ENCODE peak calls at places on chromosomes 7 and 10, in five cellular contexts. One of them, this sample, is unnamed.

GRCh38 chr7:108143658-108144420 is 13.7 kb upstream of the LAMB4 start:
- DNase-seq in neuronal stem cell: no peak
- DNase-seq in H1: no peak
- DNase-seq in mesenchymal stem cell: no peak
- DNase-seq in trophoblast cell: no peak
- DNase-seq in this sample: no peak

GRCh38 chr10:94279835-94280709 is 82.7 kb downstream of the NOC3L start:
- DNase-seq in neuronal stem cell: peak
- DNase-seq in H1: peak
- DNase-seq in mesenchymal stem cell: peak
- DNase-seq in trophoblast cell: peak
- DNase-seq in this sample: peak

GRCh38 chr10:7810443-7810842 is 7.9 kb upstream of the TAF3 start:
- DNase-seq in neuronal stem cell: no peak
- DNase-seq in H1: no peak
- DNase-seq in mesenchymal stem cell: no peak
- DNase-seq in trophoblast cell: no peak
- DNase-seq in this sample: no peak

GRCh38 chr7:31747553-31747952 is 60.5 kb downstream of the PPP1R17 start:
- DNase-seq in neuronal stem cell: no peak
- DNase-seq in H1: no peak
- DNase-seq in mesenchymal stem cell: no peak
- DNase-seq in trophoblast cell: no peak
- DNase-seq in this sample: no peak

GRCh38 chr10:94631077-94631476 is 52.5 kb upstream of the CYP2C18 start:
- DNase-seq in neuronal stem cell: no peak
- DNase-seq in H1: no peak
- DNase-seq in mesenchymal stem cell: no peak
- DNase-seq in trophoblast cell: no peak
- DNase-seq in this sample: no peak

GRCh38 chr7:100882201-100882600 is 7.3 kb downstream of the SRRT start:
- DNase-seq in neuronal stem cell: no peak
- DNase-seq in H1: no peak
- DNase-seq in mesenchymal stem cell: no peak
- DNase-seq in trophoblast cell: no peak
- DNase-seq in this sample: no peak

GRCh38 chr10:112265745-112266144 is 17.5 kb upstream of the TECTB start:
- DNase-seq in neuronal stem cell: no peak
- DNase-seq in H1: no peak
- DNase-seq in mesenchymal stem cell: no peak
- DNase-seq in trophoblast cell: no peak
- DNase-seq in this sample: peak

GRCh38 chr10:80443531-80443974 is 10.6 kb upstream of the TSPAN14 start:
- DNase-seq in neuronal stem cell: no peak
- DNase-seq in H1: no peak
- DNase-seq in mesenchymal stem cell: peak
- DNase-seq in trophoblast cell: peak
- DNase-seq in this sample: no peak

GRCh38 chr10:125377368-125377767 is 217.0 kb upstream of the CTBP2 start:
- DNase-seq in neuronal stem cell: no peak
- DNase-seq in H1: no peak
- DNase-seq in mesenchymal stem cell: no peak
- DNase-seq in trophoblast cell: no peak
- DNase-seq in this sample: no peak

GRCh38 chr10:36608866-36609265 is 516.5 kb upstream of the ANKRD30A start:
- DNase-seq in neuronal stem cell: no peak
- DNase-seq in H1: no peak
- DNase-seq in mesenchymal stem cell: peak
- DNase-seq in trophoblast cell: no peak
- DNase-seq in this sample: peak

GRCh38 chr7:128856001-128856718 is 6.5 kb upstream of the ATP6V1F start:
- DNase-seq in neuronal stem cell: no peak
- DNase-seq in H1: no peak
- DNase-seq in mesenchymal stem cell: no peak
- DNase-seq in trophoblast cell: no peak
- DNase-seq in this sample: no peak

GRCh38 chr10:117198088-117198487 is 799 bp downstream of the KCNK18 start:
- DNase-seq in neuronal stem cell: no peak
- DNase-seq in H1: no peak
- DNase-seq in mesenchymal stem cell: no peak
- DNase-seq in trophoblast cell: no peak
- DNase-seq in this sample: no peak

GRCh38 chr7:140640060-140640611 is 477 bp downstream of the DENND2A start:
- DNase-seq in neuronal stem cell: no peak
- DNase-seq in H1: peak
- DNase-seq in mesenchymal stem cell: peak
- DNase-seq in trophoblast cell: no peak
- DNase-seq in this sample: peak

GRCh38 chr10:75016290-75016689 is 95.2 kb upstream of the SAMD8 start:
- DNase-seq in neuronal stem cell: no peak
- DNase-seq in H1: no peak
- DNase-seq in mesenchymal stem cell: no peak
- DNase-seq in trophoblast cell: no peak
- DNase-seq in this sample: no peak

GRCh38 chr10:13571541-13571940 is 15.2 kb upstream of the PRPF18 start:
- DNase-seq in neuronal stem cell: no peak
- DNase-seq in H1: no peak
- DNase-seq in mesenchymal stem cell: no peak
- DNase-seq in trophoblast cell: no peak
- DNase-seq in this sample: no peak

GRCh38 chr7:157306836-157307533 is 29.8 kb upstream of the DNAJB6 start:
- DNase-seq in neuronal stem cell: no peak
- DNase-seq in H1: no peak
- DNase-seq in mesenchymal stem cell: no peak
- DNase-seq in trophoblast cell: peak
- DNase-seq in this sample: no peak

GRCh38 chr10:65394898-65395297 is 1530.9 kb upstream of the LRRTM3 start:
- DNase-seq in neuronal stem cell: no peak
- DNase-seq in H1: no peak
- DNase-seq in mesenchymal stem cell: peak
- DNase-seq in trophoblast cell: no peak
- DNase-seq in this sample: no peak

GRCh38 chr7:9711259-9711658 is 1262.4 kb upstream of the PHF14 start:
- DNase-seq in neuronal stem cell: no peak
- DNase-seq in H1: no peak
- DNase-seq in mesenchymal stem cell: no peak
- DNase-seq in trophoblast cell: no peak
- DNase-seq in this sample: no peak

GRCh38 chr7:128041203-128041602 is 10.0 kb upstream of the LRRC4 start:
- DNase-seq in neuronal stem cell: no peak
- DNase-seq in H1: no peak
- DNase-seq in mesenchymal stem cell: peak
- DNase-seq in trophoblast cell: no peak
- DNase-seq in this sample: peak

GRCh38 chr7:139078399-139078798 is 31.1 kb downstream of the ZC3HAV1 start:
- DNase-seq in neuronal stem cell: no peak
- DNase-seq in H1: no peak
- DNase-seq in mesenchymal stem cell: peak
- DNase-seq in trophoblast cell: no peak
- DNase-seq in this sample: peak

GRCh38 chr7:142454862-142455261 is 197.0 kb upstream of the PRSS58 start:
- DNase-seq in neuronal stem cell: no peak
- DNase-seq in H1: no peak
- DNase-seq in mesenchymal stem cell: no peak
- DNase-seq in trophoblast cell: no peak
- DNase-seq in this sample: no peak

GRCh38 chr7:128030999-128031681 is at the start of gene LRRC4:
- DNase-seq in neuronal stem cell: peak
- DNase-seq in H1: no peak
- DNase-seq in mesenchymal stem cell: peak
- DNase-seq in trophoblast cell: no peak
- DNase-seq in this sample: peak

GRCh38 chr10:63603709-63604445 is 82.7 kb downstream of the REEP3 start:
- DNase-seq in neuronal stem cell: no peak
- DNase-seq in H1: no peak
- DNase-seq in mesenchymal stem cell: peak
- DNase-seq in trophoblast cell: no peak
- DNase-seq in this sample: peak

GRCh38 chr10:124152139-124152780 is 58.9 kb upstream of the CHST15 start:
- DNase-seq in neuronal stem cell: no peak
- DNase-seq in H1: no peak
- DNase-seq in mesenchymal stem cell: peak
- DNase-seq in trophoblast cell: peak
- DNase-seq in this sample: peak

GRCh38 chr7:46524350-46524749 is 603.3 kb upstream of the IGFBP3 start:
- DNase-seq in neuronal stem cell: no peak
- DNase-seq in H1: no peak
- DNase-seq in mesenchymal stem cell: no peak
- DNase-seq in trophoblast cell: no peak
- DNase-seq in this sample: peak

GRCh38 chr10:72336259-72337038 is 18.3 kb downstream of the DNAJB12 start:
- DNase-seq in neuronal stem cell: no peak
- DNase-seq in H1: no peak
- DNase-seq in mesenchymal stem cell: no peak
- DNase-seq in trophoblast cell: no peak
- DNase-seq in this sample: no peak

DNA sequence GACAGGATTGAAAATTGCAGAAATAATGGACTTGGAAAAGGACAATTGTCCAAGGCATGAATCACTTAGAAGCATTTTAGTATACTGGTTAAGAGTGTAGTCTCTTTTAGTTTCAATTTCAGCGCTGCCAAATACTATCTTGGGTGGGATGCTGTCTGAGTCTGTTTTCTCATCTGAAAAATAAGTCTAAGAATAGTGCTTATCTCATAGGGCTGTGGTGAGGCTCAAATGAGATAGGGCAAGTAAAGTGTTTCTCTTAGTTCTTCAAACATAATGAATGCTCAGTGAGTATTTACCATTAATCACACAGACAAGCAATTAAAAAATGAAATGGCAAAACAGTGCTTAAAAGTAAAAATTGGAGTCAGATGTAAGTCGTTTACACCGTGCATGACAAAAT is 45.9 kb upstream of the C1GALT1 start:
- DNase-seq in neuronal stem cell: no peak
- DNase-seq in H1: no peak
- DNase-seq in mesenchymal stem cell: peak
- DNase-seq in trophoblast cell: no peak
- DNase-seq in this sample: no peak
- H3K4me3 ChIP-seq in neuronal stem cell: no peak
- H3K4me3 ChIP-seq in H1: no peak
- H3K4me3 ChIP-seq in mesenchymal stem cell: no peak
- H3K4me3 ChIP-seq in trophoblast cell: no peak
- H3K4me3 ChIP-seq in this sample: no peak

DNA sequence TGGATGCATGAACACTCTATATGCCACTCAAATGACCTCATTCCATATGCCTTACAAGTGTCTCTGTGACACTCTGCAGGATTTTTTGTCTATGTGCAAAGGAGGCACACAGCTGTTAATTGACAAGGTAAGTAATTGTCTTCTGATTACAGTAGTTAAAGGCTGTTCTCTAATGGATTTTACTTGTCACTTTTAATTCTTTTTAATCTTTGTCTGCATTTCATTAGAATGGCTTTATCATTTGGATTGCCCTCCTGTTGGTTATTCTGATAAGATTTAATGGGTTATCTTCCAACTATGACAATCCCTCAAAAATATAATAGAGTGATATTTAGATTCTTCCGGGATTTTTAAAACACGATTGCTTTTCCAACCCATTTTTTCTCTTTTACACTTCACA is 290.0 kb upstream of the TEX47 start:
- DNase-seq in neuronal stem cell: no peak
- DNase-seq in H1: no peak
- DNase-seq in mesenchymal stem cell: no peak
- DNase-seq in trophoblast cell: no peak
- DNase-seq in this sample: no peak
- H2BK120ac ChIP-seq in neuronal stem cell: no peak
- H2BK120ac ChIP-seq in H1: no peak
- H2BK120ac ChIP-seq in mesenchymal stem cell: no peak
- H2BK120ac ChIP-seq in trophoblast cell: no peak
- H2BK120ac ChIP-seq in this sample: no peak

GRCh38 chr7:2711895-2712675 is 24.1 kb downstream of the AMZ1 start:
- DNase-seq in neuronal stem cell: no peak
- DNase-seq in H1: no peak
- DNase-seq in mesenchymal stem cell: no peak
- DNase-seq in trophoblast cell: no peak
- DNase-seq in this sample: no peak

GRCh38 chr7:2710901-2711551 is 23.0 kb downstream of the AMZ1 start:
- DNase-seq in neuronal stem cell: no peak
- DNase-seq in H1: no peak
- DNase-seq in mesenchymal stem cell: no peak
- DNase-seq in trophoblast cell: no peak
- DNase-seq in this sample: peak

GRCh38 chr7:2708547-2709310 is 20.7 kb downstream of the AMZ1 start:
- DNase-seq in neuronal stem cell: no peak
- DNase-seq in H1: no peak
- DNase-seq in mesenchymal stem cell: no peak
- DNase-seq in trophoblast cell: peak
- DNase-seq in this sample: no peak

GRCh38 chr7:2709553-2710165 is 21.7 kb downstream of the AMZ1 start:
- DNase-seq in neuronal stem cell: peak
- DNase-seq in H1: peak
- DNase-seq in mesenchymal stem cell: no peak
- DNase-seq in trophoblast cell: peak
- DNase-seq in this sample: peak

DNA sequence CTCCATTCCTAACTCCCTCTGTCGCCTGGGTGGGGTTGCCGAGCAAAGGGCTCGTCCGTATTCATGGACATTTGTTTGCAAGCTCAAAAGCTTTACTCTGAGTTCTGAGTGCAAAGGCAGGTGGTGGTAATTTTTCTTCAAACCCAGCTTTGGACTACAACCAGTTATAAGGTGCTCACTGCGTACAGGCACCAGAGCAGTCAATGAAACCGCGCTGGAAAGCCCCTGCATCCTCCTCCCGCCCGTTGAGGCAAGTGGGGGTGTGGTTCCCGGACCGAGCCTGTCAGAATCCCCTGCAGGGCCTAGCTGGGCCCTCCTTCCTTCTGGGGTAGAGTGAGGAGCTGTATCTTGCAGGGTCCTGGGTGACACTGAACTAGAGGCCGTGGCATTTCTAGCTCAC is 22.3 kb downstream of the AMZ1 start:
- DNase-seq in neuronal stem cell: no peak
- DNase-seq in H1: no peak
- DNase-seq in mesenchymal stem cell: no peak
- DNase-seq in trophoblast cell: no peak
- DNase-seq in this sample: no peak
- H2AFZ ChIP-seq in neuronal stem cell: peak
- H2AFZ ChIP-seq in H1: no peak
- H2AFZ ChIP-seq in mesenchymal stem cell: no peak
- H2AFZ ChIP-seq in trophoblast cell: no peak
- H2AFZ ChIP-seq in this sample: no peak

DNA sequence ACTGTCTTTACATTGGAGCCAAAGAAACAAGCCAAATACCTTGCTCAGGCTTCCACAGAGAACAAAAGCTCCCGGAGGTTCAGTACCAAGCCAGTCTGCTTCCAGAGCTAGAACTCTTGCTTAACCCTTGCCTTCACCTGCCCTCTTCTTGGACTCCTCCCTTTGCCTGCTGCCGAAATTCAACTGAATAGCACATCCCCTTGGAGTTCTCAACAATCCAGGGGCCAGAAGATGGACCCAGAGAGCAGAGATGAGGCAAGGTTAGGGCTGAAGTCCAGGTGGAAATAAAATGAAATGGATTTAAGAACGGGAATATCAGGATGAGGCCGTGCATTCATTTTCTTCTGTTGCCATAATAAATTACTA is 876 bp upstream of the PIK3AP1 start:
- DNase-seq in neuronal stem cell: no peak
- DNase-seq in H1: no peak
- DNase-seq in mesenchymal stem cell: no peak
- DNase-seq in trophoblast cell: no peak
- DNase-seq in this sample: no peak
- H3K4me3 ChIP-seq in neuronal stem cell: no peak
- H3K4me3 ChIP-seq in H1: peak
- H3K4me3 ChIP-seq in mesenchymal stem cell: no peak
- H3K4me3 ChIP-seq in trophoblast cell: no peak
- H3K4me3 ChIP-seq in this sample: no peak